ENCODE peak calls at places on chromosomes 16 and 17, in four cellular contexts. X is MM.1S, P is IMR-90, U is nephron progenitor cell. L is an unnamed sample.

GRCh38 chr16:4663756-4664465 is 29.5 kb upstream of the NUDT16L1 start:
- DNase-seq in P (no peak), X (no peak), U (no peak), L (no peak)

GRCh38 chr17:69018022-69018615 is 42.6 kb downstream of the ABCA9 start:
- DNase-seq in U (no peak), X (no peak), P (no peak), L (no peak)

GRCh38 chr17:34235389-34236028 is 19.6 kb upstream of the CCL2 start:
- DNase-seq in U (no peak), P (peak; percentile 65), X (no peak), L (no peak)

GRCh38 chr16:47065766-47066688 is 77.7 kb downstream of the NETO2 start:
- DNase-seq in P (no peak), U (no peak), X (no peak), L (no peak)

GRCh38 chr16:76193851-76194620 is 83.2 kb upstream of the CNTNAP4 start:
- DNase-seq in X (no peak), P (no peak), U (no peak), L (no peak)

GRCh38 chr17:44820631-44821196 is 9.4 kb downstream of the GJC1 start:
- DNase-seq in P (peak; percentile 91), U (no peak), X (no peak), L (no peak)

GRCh38 chr17:40290629-40291296 is 3.1 kb downstream of the CDC6 start:
- DNase-seq in X (peak; percentile 62), P (peak; percentile 97), U (no peak), L (no peak)

GRCh38 chr16:24007934-24008333 is 172.2 kb downstream of the PRKCB start:
- DNase-seq in U (no peak), P (no peak), X (no peak), L (no peak)

GRCh38 chr17:73118876-73119485 is 26.5 kb upstream of the SLC39A11 start:
- DNase-seq in U (no peak), P (no peak), X (no peak), L (no peak)

GRCh38 chr17:34840758-34841157 is 120.5 kb downstream of the CCT6B start:
- DNase-seq in X (peak; percentile 41), P (no peak), U (no peak), L (no peak)

GRCh38 chr17:64020068-64020766 is at the start of gene ICAM2:
- DNase-seq in X (peak; percentile 90), U (no peak), P (no peak), L (peak; percentile 64)

GRCh38 chr17:8121531-8122390 is 2.1 kb downstream of the HES7 start:
- DNase-seq in P (peak; percentile 55), U (peak; percentile 84), X (peak; percentile 62), L (peak; percentile 78)

GRCh38 chr17:21029032-21029431 is 13.8 kb downstream of the USP22 start:
- DNase-seq in X (no peak), P (peak; percentile 84), U (no peak), L (no peak)

GRCh38 chr17:20171741-20172377 is 162.7 kb downstream of the SPECC1 start:
- DNase-seq in U (no peak), X (no peak), P (peak; percentile 18), L (no peak)

GRCh38 chr16:89324056-89325010 is 106.8 kb downstream of the ZNF778 start:
- DNase-seq in P (peak; percentile 92), X (no peak), U (no peak), L (peak; percentile 86)

GRCh38 chr16:21611178-21611545 is 11.8 kb downstream of the METTL9 start:
- DNase-seq in P (peak; percentile 65), X (no peak), U (no peak), L (no peak)

GRCh38 chr17:68580236-68580903 is 20.8 kb downstream of the FAM20A start:
- DNase-seq in U (no peak), P (peak; percentile 17), X (no peak), L (no peak)

GRCh38 chr17:27600471-27600870 is 30.5 kb upstream of the LGALS9 start:
- DNase-seq in U (no peak), X (no peak), P (no peak), L (no peak)

GRCh38 chr16:85202051-85202601 is 89.9 kb upstream of the CIBAR2 start:
- DNase-seq in P (no peak), U (no peak), X (no peak), L (no peak)

GRCh38 chr17:7982666-7983065 is 19.7 kb upstream of the GUCY2D start:
- DNase-seq in P (peak; percentile 14), X (no peak), U (no peak), L (no peak)

GRCh38 chr16:50547944-50548658 is at the start of gene NKD1:
- DNase-seq in P (peak; percentile 9), X (peak; percentile 72), U (peak; percentile 89), L (peak; percentile 96)

GRCh38 chr17:31858647-31859486 is at the start of gene COPRS:
- DNase-seq in X (peak; percentile 87), U (peak; percentile 90), P (peak; percentile 81), L (peak; percentile 96)

GRCh38 chr16:720507-720989 is 398 bp upstream of the ANTKMT start:
- DNase-seq in U (peak; percentile 68), P (peak; percentile 70), X (peak; percentile 68), L (peak; percentile 82)

GRCh38 chr16:75087040-75087979 is 29.3 kb downstream of the LDHD start:
- DNase-seq in P (peak; percentile 93), X (no peak), U (no peak), L (no peak)

GRCh38 chr16:728131-728889 is 1.4 kb downstream of the HAGHL start:
- DNase-seq in X (peak; percentile 93), U (peak; percentile 77), P (peak; percentile 78), L (peak; percentile 89)

GRCh38 chr17:64447526-64447925 is 1.4 kb upstream of the MILR1 start:
- DNase-seq in P (no peak), X (no peak), U (no peak), L (no peak)

DNA sequence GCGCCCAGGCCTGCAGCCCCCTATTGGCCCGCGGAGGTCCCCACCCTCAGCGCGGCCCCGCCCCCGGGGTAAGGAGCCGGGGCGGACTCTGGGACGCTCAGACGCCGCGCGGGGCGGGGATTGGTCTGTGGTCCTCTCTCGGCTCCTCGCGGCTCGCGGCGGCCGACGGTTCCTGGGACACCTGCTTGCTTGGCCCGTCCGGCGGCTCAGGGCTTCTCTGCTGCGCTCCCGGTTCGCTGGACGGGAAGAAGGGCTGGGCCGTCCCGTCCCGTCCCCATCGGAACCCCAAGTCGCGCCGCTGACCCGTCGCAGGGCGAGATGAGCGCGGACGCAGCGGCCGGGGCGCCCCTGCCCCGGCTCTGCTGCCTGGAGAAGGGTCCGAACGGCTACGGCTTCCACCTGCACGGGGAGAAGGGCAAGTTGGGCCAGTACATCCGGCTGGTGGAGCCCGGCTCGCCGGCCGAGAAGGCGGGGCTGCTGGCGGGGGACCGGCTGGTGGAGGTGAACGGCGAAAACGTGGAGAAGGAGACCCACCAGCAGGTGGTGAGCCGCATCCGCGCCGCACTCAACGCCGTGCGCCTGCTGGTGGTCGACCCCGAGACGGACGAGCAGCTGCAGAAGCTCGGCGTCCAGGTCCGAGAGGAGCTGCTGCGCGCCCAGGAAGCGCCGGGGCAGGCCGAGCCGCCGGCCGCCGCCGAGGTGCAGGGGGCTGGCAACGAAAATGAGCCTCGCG is at the start of gene NHERF1:
- DNase-seq in X (peak; percentile 95), U (peak; percentile 98), P (peak; percentile 82), L (peak; percentile 99)
- TF ChIP-seq CTCF in X (peak; percentile 33), U (peak; percentile 8), P (peak; percentile 8), L (peak; percentile 22)

DNA sequence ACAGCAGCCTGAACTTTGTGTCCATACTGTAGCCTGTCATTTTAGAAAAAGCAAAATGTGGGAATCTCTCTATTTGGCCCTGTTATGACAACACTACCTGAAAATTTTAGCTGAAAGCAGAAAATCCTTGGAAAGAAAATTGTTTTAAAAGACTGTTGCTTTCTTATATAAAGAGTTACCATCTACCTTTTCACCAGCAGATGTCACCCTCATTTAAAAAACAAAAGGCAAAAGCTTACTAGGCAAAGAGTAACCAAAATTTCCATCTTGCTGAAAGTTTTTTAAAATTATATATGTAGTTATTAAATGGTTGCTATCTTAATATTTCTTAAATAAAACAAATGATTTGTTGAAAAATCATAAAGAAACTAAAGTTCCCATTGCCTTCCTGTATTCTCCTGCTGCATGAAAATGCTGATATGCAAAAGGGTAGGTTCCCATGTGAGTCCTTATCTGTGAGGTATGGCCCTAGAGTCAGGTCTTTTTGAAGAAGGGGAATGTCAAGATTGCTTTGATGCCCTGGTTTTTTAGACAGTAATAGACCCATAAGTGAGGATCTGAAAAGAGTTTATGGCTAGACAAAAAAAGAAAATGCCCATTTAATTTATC is 61.0 kb downstream of the TNRC6C start:
- DNase-seq in U (no peak), P (peak; percentile 62), X (peak; percentile 55), L (no peak)
- TF ChIP-seq CTCF in U (peak; percentile 58), P (peak; percentile 71), X (peak; percentile 58), L (peak; percentile 52)

GRCh38 chr17:3448059-3448630 is 14.5 kb upstream of the OR1E2 start:
- DNase-seq in X (no peak), P (no peak), U (no peak), L (no peak)

GRCh38 chr17:3447625-3448024 is 14.0 kb upstream of the OR1E2 start:
- DNase-seq in U (no peak), P (no peak), X (no peak), L (no peak)
- TF ChIP-seq CTCF in U (no peak), P (no peak), X (peak; percentile 35), L (peak; percentile 37)

DNA sequence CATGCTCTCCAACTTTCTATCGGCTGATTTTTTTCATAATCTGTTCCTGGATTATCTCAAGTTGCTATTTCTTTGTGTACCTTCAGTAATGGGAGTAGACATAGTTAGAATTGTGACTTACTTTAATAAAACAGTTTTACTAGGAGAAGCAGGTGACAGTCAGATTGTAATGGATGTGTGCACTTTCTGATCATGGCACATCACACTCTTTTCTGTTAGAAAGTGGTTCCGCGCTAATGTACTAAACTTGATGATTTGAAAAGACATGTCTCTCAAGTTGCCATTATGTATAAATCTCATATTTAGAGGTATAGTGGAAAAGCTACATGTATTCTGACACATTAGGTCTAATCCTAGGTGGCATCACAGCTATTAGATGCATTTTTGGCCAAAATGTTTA is 121.3 kb upstream of the CDH8 start:
- DNase-seq in X (no peak), U (no peak), P (no peak), L (no peak)
- TF ChIP-seq CTCF in X (no peak), U (no peak), P (no peak), L (no peak)

GRCh38 chr16:12573730-12574383 is 229.8 kb downstream of the CPPED1 start:
- DNase-seq in U (peak; percentile 71), P (no peak), X (no peak), L (peak; percentile 79)
- TF ChIP-seq CTCF in U (peak; percentile 73), P (peak; percentile 49), X (peak; percentile 36), L (peak; percentile 59)

L was measured in GM13977.